ENCODE peak calls at places on chromosomes 16 and 17, in seven cellular contexts. W is lower lobe of right lung, R is GM23248, I is uterus, S is colonic mucosa, C is epithelial cell of esophagus, V is lung. G is an unnamed sample.

GRCh38 chr17:77383613-77384608 is 243.1 kb downstream of the SEC14L1 start:
- DNase-seq in C (peak; percentile 34), V (no peak), I (no peak), R (peak; percentile 51), W (peak; percentile 66), S (no peak), G (no peak)

GRCh38 chr17:81599719-81600486 is 37.0 kb downstream of the NPLOC4 start:
- DNase-seq in R (peak; percentile 88), W (no peak), C (no peak), V (no peak), S (no peak), I (no peak), G (no peak)

GRCh38 chr16:84919267-84919666 is 92.1 kb downstream of the ZDHHC7 start:
- DNase-seq in I (no peak), V (no peak), R (peak; percentile 42), S (no peak), C (no peak), W (no peak), G (no peak)

GRCh38 chr16:79954920-79955705 is 354.6 kb upstream of the MAF start:
- DNase-seq in I (no peak), V (no peak), R (no peak), W (no peak), S (no peak), C (no peak), G (no peak)

GRCh38 chr16:546909-547770 is 13.1 kb upstream of the PRR35 start:
- DNase-seq in W (peak; percentile 78), I (peak; percentile 79), S (peak; percentile 91), R (peak; percentile 69), V (peak; percentile 58), C (peak; percentile 61), G (peak; percentile 75)

GRCh38 chr17:17737938-17738894 is 57.0 kb downstream of the RAI1 start:
- DNase-seq in R (no peak), I (no peak), V (no peak), C (peak; percentile 66), W (peak; percentile 74), S (peak; percentile 80), G (peak; percentile 78)

GRCh38 chr16:88599825-88600538 is 29.8 kb downstream of the ZC3H18 start:
- DNase-seq in I (peak; percentile 29), W (peak; percentile 77), C (no peak), V (peak; percentile 59), S (no peak), R (no peak), G (no peak)

GRCh38 chr17:45267436-45268055 is 5.7 kb upstream of the SPATA32 start:
- DNase-seq in W (no peak), I (no peak), V (no peak), C (no peak), R (no peak), S (no peak), G (no peak)

GRCh38 chr16:85275533-85276249 is 163.4 kb upstream of the CIBAR2 start:
- DNase-seq in S (peak; percentile 77), R (peak; percentile 71), C (peak; percentile 56), I (peak; percentile 73), W (peak; percentile 71), V (peak; percentile 65), G (peak; percentile 79)

GRCh38 chr16:89319883-89320716 is 102.6 kb downstream of the ZNF778 start:
- DNase-seq in R (peak; percentile 93), I (peak; percentile 54), C (peak; percentile 89), S (no peak), W (peak; percentile 60), V (no peak), G (peak; percentile 28)

GRCh38 chr16:49934557-49935260 is 78.8 kb upstream of the ZNF423 start:
- DNase-seq in W (no peak), I (no peak), V (no peak), S (no peak), R (no peak), C (no peak), G (no peak)

GRCh38 chr16:66705790-66706505 is 9.4 kb upstream of the CMTM4 start:
- DNase-seq in V (peak; percentile 72), W (peak; percentile 70), I (peak; percentile 56), C (no peak), S (peak; percentile 86), R (no peak), G (no peak)

GRCh38 chr16:2816751-2817495 is at the start of gene PRSS21:
- DNase-seq in I (no peak), R (no peak), S (no peak), W (peak; percentile 44), C (no peak), V (no peak), G (no peak)

DNA sequence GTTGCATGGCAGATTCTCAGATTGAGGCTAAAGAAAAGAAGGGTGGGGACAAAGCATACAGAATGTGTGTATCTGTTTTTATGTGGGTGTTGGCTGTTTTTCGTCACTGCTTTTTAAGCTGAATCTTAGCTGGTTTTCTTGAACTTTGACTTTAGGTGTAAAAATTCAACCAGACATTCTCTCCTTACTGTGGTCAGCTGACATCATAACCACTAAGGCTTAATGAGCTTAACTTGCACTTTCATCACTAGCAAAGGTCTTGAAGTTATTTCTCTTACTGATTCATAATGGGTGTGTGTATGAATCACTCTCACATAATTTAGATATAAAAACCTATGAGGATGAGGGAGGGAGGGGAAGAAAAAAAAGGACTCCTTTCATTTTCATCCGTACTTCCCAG is 4.0 kb upstream of the CDC6 start:
- DNase-seq in W (no peak), V (no peak), C (peak; percentile 90), R (peak; percentile 96), S (peak; percentile 40), I (no peak), G (no peak)
- H3K4me3 ChIP-seq in W (no peak overlapping the region), V (no peak overlapping the region), C (peak overlapping the region; percentile 46), R (peak overlapping the region; percentile 75), S (no peak overlapping the region), I (no peak overlapping the region), G (no peak overlapping the region)

GRCh38 chr16:77211880-77212735 is 12.9 kb downstream of the SYCE1L start:
- DNase-seq in I (peak; percentile 63), V (peak; percentile 49), S (peak; percentile 65), R (peak; percentile 26), C (peak; percentile 56), W (peak; percentile 71), G (peak; percentile 65)
- H3K4me3 ChIP-seq in I (peak overlapping the region; percentile 60), V (peak overlapping the region; percentile 47), S (peak overlapping the region; percentile 81), R (peak overlapping the region; percentile 56), C (peak overlapping the region; percentile 61), W (peak overlapping the region; percentile 73), G (peak overlapping the region; percentile 89)

GRCh38 chr17:61164517-61164916 is 235.1 kb upstream of the TBX2 start:
- DNase-seq in I (no peak), S (no peak), V (no peak), W (no peak), C (no peak), R (no peak), G (no peak)

GRCh38 chr17:61167050-61167449 is 232.6 kb upstream of the TBX2 start:
- DNase-seq in W (no peak), V (no peak), S (no peak), R (no peak), C (no peak), I (no peak), G (no peak)

GRCh38 chr17:61174310-61174709 is 225.3 kb upstream of the TBX2 start:
- DNase-seq in S (no peak), I (no peak), C (no peak), V (no peak), W (no peak), R (no peak), G (no peak)

GRCh38 chr17:61168506-61168905 is 231.1 kb upstream of the TBX2 start:
- DNase-seq in I (no peak), S (no peak), W (no peak), V (no peak), C (peak; percentile 29), R (peak; percentile 27), G (no peak)
- H3K4me3 ChIP-seq in I (no peak overlapping the region), S (no peak overlapping the region), W (no peak overlapping the region), V (no peak overlapping the region), C (no peak overlapping the region), R (no peak overlapping the region), G (no peak overlapping the region)

GRCh38 chr16:11755022-11755760 is 12.5 kb upstream of the TXNDC11 start:
- DNase-seq in S (no peak), V (no peak), C (no peak), I (no peak), R (no peak), W (no peak), G (no peak)

GRCh38 chr16:11762431-11762830 is 19.8 kb upstream of the TXNDC11 start:
- DNase-seq in C (peak; percentile 30), W (no peak), S (no peak), V (no peak), R (no peak), I (no peak), G (no peak)

GRCh38 chr16:11759997-11760396 is 17.3 kb upstream of the TXNDC11 start:
- DNase-seq in I (no peak), W (no peak), S (no peak), C (no peak), V (no peak), R (no peak), G (no peak)

GRCh38 chr16:11759163-11759834 is 16.6 kb upstream of the TXNDC11 start:
- DNase-seq in R (no peak), W (no peak), V (no peak), S (peak; percentile 78), C (no peak), I (no peak), G (no peak)

DNA sequence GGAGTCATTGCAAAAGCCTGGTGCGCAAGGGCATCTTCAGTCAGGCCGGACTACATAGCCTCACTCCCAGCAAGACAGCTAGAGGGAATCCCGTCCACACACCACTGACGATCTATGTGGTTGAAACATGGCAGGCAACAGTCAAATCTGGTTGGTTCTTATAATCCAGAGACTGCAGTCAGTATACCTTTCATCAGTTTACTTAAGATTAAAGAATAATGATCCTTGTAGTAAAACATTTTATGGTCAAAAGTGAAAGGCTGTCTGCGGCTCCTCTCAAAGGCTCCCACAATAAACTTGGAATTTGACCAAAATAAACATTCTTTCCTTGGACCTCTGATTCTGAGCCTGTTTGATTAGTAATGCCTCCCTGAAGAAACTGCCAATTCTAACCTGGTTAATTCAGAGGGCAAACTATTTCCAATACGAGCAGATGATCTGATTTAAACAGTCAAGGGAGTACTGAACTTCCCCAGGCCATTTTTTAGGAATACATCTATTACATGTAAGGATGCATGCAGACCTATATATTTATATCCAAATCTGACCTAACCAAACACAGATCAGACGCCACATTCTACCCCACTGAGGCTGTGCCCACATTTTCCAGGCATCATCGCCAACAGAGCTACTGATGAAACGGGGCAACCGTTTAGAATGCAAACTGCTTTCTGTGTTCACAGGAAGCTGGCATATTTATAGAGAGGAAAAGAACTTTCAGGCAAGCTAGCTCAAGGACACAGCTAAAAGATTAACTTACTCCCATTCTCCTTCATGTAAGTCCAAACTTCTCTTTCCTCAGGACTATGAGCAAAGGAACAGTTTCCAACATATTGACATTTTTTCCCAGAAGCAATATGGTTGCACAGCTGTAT is 15.3 kb upstream of the TXNDC11 start:
- DNase-seq in I (no peak), W (no peak), R (peak; percentile 15), S (peak; percentile 59), V (no peak), C (no peak), G (no peak)
- H3K4me3 ChIP-seq in I (no peak overlapping the region), W (no peak overlapping the region), R (no peak overlapping the region), S (no peak overlapping the region), V (no peak overlapping the region), C (no peak overlapping the region), G (no peak overlapping the region)